ENCODE peak calls at places on chromosomes 13 and 19, in eight cellular contexts. V, Y, H, U, G, I, B and R are unnamed samples.
A peak's percentile ranks its signal among the peaks of the same experiment; 100 is the strongest.

GRCh38 chr19:46990998-46991676 is 28.5 kb upstream of the NPAS1 start:
- DNase-seq in Y (peak; percentile 58), B (no peak), U (peak; percentile 81), I (peak; percentile 75), V (peak; percentile 86), G (no peak), H (peak; percentile 89), R (peak; percentile 94)

GRCh38 chr13:114264886-114265611 is 16.4 kb upstream of the UPF3A start:
- DNase-seq in H (peak; percentile 77), Y (no peak), V (no peak), B (no peak), U (no peak), I (no peak), G (no peak), R (peak; percentile 84)

GRCh38 chr13:99311748-99312492 is 4.7 kb upstream of the GPR183 start:
- DNase-seq in B (no peak), I (no peak), G (no peak), H (no peak), Y (no peak), V (no peak), U (no peak), R (no peak)

GRCh38 chr13:25733061-25733491 is 318.7 kb downstream of the SHISA2 start:
- DNase-seq in H (peak; percentile 19), G (no peak), Y (no peak), V (no peak), I (no peak), U (no peak), B (no peak), R (no peak)

GRCh38 chr19:1486720-1487575 is 3.2 kb downstream of the PCSK4 start:
- DNase-seq in V (no peak), I (no peak), U (no peak), Y (no peak), B (no peak), H (no peak), G (no peak), R (no peak)

GRCh38 chr19:11092181-11092538 is 2.9 kb downstream of the LDLR start:
- DNase-seq in U (no peak), Y (no peak), V (no peak), B (no peak), H (peak; percentile 74), G (no peak), I (no peak), R (peak; percentile 74)

GRCh38 chr19:1295169-1296012 is 9.7 kb downstream of the EFNA2 start:
- DNase-seq in U (no peak), B (no peak), I (no peak), Y (peak; percentile 44), G (no peak), H (no peak), V (peak; percentile 36), R (peak; percentile 32)

GRCh38 chr19:38142176-38143035 is 81.6 kb downstream of the DPF1 start:
- DNase-seq in B (no peak), U (peak; percentile 60), I (no peak), Y (peak; percentile 53), G (no peak), V (peak; percentile 75), H (peak; percentile 41), R (peak; percentile 67)

GRCh38 chr19:3670258-3670795 is 29.9 kb downstream of the PIP5K1C start:
- DNase-seq in Y (no peak), G (no peak), V (no peak), I (peak; percentile 65), H (peak; percentile 87), B (no peak), U (peak; percentile 73), R (peak; percentile 93)

GRCh38 chr13:58437436-58437835 is 805.9 kb downstream of the PCDH17 start:
- DNase-seq in G (no peak), I (no peak), U (no peak), Y (no peak), B (no peak), V (no peak), H (no peak), R (no peak)

GRCh38 chr19:40057166-40057565 is 1.1 kb upstream of the ZNF780B start:
- DNase-seq in H (no peak), G (no peak), V (no peak), Y (no peak), I (no peak), B (no peak), U (no peak), R (no peak)

GRCh38 chr13:107339209-107339608 is 771.3 kb upstream of the ARGLU1 start:
- DNase-seq in Y (no peak), G (no peak), H (no peak), U (no peak), B (no peak), V (no peak), I (no peak), R (no peak)

GRCh38 chr13:108263961-108264360 is 5.6 kb upstream of the TNFSF13B start:
- DNase-seq in Y (no peak), I (no peak), U (no peak), V (no peak), B (no peak), H (no peak), G (no peak), R (no peak)

GRCh38 chr19:49447485-49448431 is 3.9 kb downstream of the PIH1D1 start:
- DNase-seq in V (no peak), H (no peak), I (no peak), U (peak; percentile 62), Y (peak; percentile 67), B (no peak), G (no peak), R (no peak)

GRCh38 chr19:13689050-13689449 is 75.3 kb upstream of the MRI1 start:
- DNase-seq in U (no peak), H (peak; percentile 16), B (no peak), G (no peak), V (peak; percentile 20), Y (peak; percentile 36), I (no peak), R (peak; percentile 14)

GRCh38 chr13:32731576-32731975 is 145.3 kb downstream of the PDS5B start:
- DNase-seq in I (no peak), Y (no peak), V (no peak), H (peak; percentile 35), U (no peak), G (no peak), B (no peak), R (peak; percentile 49)

GRCh38 chr13:57630661-57631606 is 610 bp upstream of the PCDH17 start:
- DNase-seq in Y (no peak), U (no peak), H (no peak), B (no peak), G (no peak), I (no peak), V (peak; percentile 30), R (no peak)

GRCh38 chr19:35249848-35250711 is 1.3 kb downstream of the LSR start:
- DNase-seq in B (no peak), U (no peak), Y (no peak), H (no peak), V (no peak), I (no peak), G (no peak), R (no peak)

GRCh38 chr13:113333076-113333475 is 30.9 kb downstream of the GRTP1 start:
- DNase-seq in V (no peak), G (no peak), I (no peak), B (no peak), U (no peak), Y (no peak), H (no peak), R (no peak)

GRCh38 chr13:19155321-19155861 is 26.2 kb downstream of the TUBA3C start:
- DNase-seq in Y (peak; percentile 9), B (no peak), U (no peak), V (no peak), I (no peak), G (no peak), H (no peak), R (no peak)

GRCh38 chr13:114107686-114108081 is 24.7 kb downstream of the RASA3 start:
- DNase-seq in Y (no peak), G (no peak), I (peak; percentile 36), B (no peak), H (peak; percentile 70), V (no peak), U (peak; percentile 82), R (peak; percentile 72)

GRCh38 chr19:17687857-17688784 is at the start of gene UNC13A:
- DNase-seq in H (no peak), Y (no peak), V (peak; percentile 86), B (no peak), I (no peak), G (peak; percentile 40), U (no peak), R (peak; percentile 45)

GRCh38 chr19:3333662-3334061 is 32.7 kb upstream of the NFIC start:
- DNase-seq in H (no peak), Y (no peak), V (no peak), I (no peak), U (no peak), B (no peak), G (no peak), R (no peak)

GRCh38 chr19:6862673-6863078 is 24.7 kb upstream of the ADGRE1 start:
- DNase-seq in B (peak; percentile 37), U (peak; percentile 53), G (peak; percentile 86), H (peak; percentile 73), I (peak; percentile 76), Y (peak; percentile 94), V (peak; percentile 84), R (peak; percentile 88)
- H3K4me3 ChIP-seq in B (no peak overlapping the region), U (peak overlapping the region; percentile 39), G (peak overlapping the region; percentile 42), H (peak overlapping the region; percentile 34), I (no peak overlapping the region), Y (no peak overlapping the region), V (no peak overlapping the region), R (peak overlapping the region; percentile 26)

DNA sequence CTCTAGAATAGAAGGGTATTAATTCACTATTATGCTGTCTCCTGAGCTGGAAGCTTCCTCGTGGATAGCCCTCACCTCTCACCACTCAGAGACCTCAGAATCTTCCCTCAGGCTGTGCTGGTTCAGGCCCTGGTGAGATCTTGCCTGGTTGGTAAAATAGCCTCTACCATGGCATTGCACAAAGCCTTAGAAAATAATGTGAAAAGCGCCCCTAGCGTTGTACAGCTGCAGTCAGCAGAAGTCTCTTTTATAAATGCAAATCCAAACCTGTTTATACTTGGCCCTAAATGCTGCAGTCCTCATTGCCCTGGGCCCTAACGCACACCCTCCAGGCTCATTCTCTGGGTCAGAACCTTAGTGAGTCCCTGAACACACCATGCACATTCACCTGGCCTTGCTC is 150.9 kb downstream of the KCTD15 start:
- DNase-seq in B (no peak), G (no peak), V (no peak), Y (no peak), I (no peak), H (no peak), U (no peak), R (no peak)
- TF ChIP-seq CTCF in B (peak; percentile 7), G (no peak), V (no peak), Y (no peak), I (no peak), H (peak; percentile 19), U (no peak), R (peak; percentile 4)

DNA sequence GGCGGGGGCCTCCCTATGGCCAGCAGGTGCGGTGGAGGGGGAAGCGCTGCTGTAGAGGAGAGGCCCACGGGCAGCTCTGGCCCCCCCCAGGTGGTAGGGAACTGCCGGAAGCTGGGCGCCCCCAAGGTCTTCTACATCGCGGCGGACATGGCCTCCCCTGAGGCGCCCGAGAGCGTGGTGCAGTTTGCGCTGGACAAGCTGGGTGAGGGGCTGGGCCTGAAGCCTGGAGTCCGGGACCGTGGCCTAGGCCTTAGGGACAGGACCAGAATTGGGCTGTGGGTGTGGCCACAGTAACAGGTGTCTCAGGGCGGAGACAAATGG is 3.8 kb upstream of the RPL36 start:
- DNase-seq in H (no peak), I (no peak), U (no peak), V (no peak), Y (no peak), G (no peak), B (no peak), R (no peak)
- H3K4me3 ChIP-seq in H (peak overlapping the region; percentile 59), I (peak overlapping the region; percentile 51), U (peak overlapping the region; percentile 78), V (peak overlapping the region; percentile 53), Y (no peak overlapping the region), G (peak overlapping the region; percentile 61), B (peak overlapping the region; percentile 45), R (no peak overlapping the region)

GRCh38 chr13:42215578-42216421 is 56.2 kb upstream of the AKAP11 start:
- DNase-seq in B (no peak), H (peak; percentile 33), V (peak; percentile 53), I (no peak), G (peak; percentile 5), U (no peak), Y (peak; percentile 36), R (peak; percentile 61)
- TF ChIP-seq CTCF in B (peak; percentile 20), H (peak; percentile 56), V (peak; percentile 61), I (no peak), G (peak; percentile 50), U (no peak), Y (peak; percentile 64), R (peak; percentile 64)